ENCODE peak calls at places on chromosomes 13 and 19, in nine cellular contexts. R, T, B, H, Y, P, L, N and O are unnamed samples.

GRCh38 chr13:51453959-51454703 is 1.3 kb upstream of the INTS6 start:
- DNase-seq in R (peak), T (peak), B (peak), H (peak), Y (peak), P (no peak), L (peak), N (peak), O (no peak)

GRCh38 chr19:21462540-21462939 is 42.9 kb upstream of the ZNF429 start:
- DNase-seq in R (no peak), T (no peak), B (no peak), H (no peak), Y (no peak), P (no peak), L (no peak), N (no peak), O (no peak)

GRCh38 chr19:12985049-12985776 is 10.1 kb upstream of the NFIX start:
- DNase-seq in R (peak), T (no peak), B (peak), H (peak), Y (peak), P (peak), L (no peak), N (peak), O (no peak)

GRCh38 chr13:49683489-49683888 is 7.8 kb downstream of the EBPL start:
- DNase-seq in R (no peak), T (no peak), B (no peak), H (no peak), Y (no peak), P (no peak), L (no peak), N (no peak), O (no peak)

GRCh38 chr13:28718186-28718537 is 608 bp downstream of the SLC46A3 start:
- DNase-seq in R (peak), T (no peak), B (no peak), H (no peak), Y (no peak), P (no peak), L (no peak), N (peak), O (no peak)

GRCh38 chr19:3082331-3082730 is 11.8 kb upstream of the GNA11 start:
- DNase-seq in R (no peak), T (no peak), B (no peak), H (no peak), Y (no peak), P (no peak), L (no peak), N (no peak), O (no peak)

GRCh38 chr13:25654332-25654731 is 282.6 kb downstream of the ATP8A2 start:
- DNase-seq in R (no peak), T (no peak), B (peak), H (no peak), Y (no peak), P (no peak), L (no peak), N (no peak), O (no peak)

GRCh38 chr13:49681837-49682236 is 9.4 kb downstream of the EBPL start:
- DNase-seq in R (no peak), T (no peak), B (peak), H (no peak), Y (no peak), P (no peak), L (no peak), N (no peak), O (no peak)

GRCh38 chr19:1910169-1910568 is 5.0 kb downstream of the ADAT3 start:
- DNase-seq in R (no peak), T (no peak), B (no peak), H (no peak), Y (no peak), P (no peak), L (no peak), N (peak), O (no peak)

GRCh38 chr19:44532819-44533218 is 3.3 kb upstream of the CEACAM20 start:
- DNase-seq in R (no peak), T (no peak), B (no peak), H (no peak), Y (no peak), P (no peak), L (no peak), N (no peak), O (no peak)
- TF ChIP-seq CTCF in R (no peak), T (no peak), B (no peak), H (no peak), Y (no peak), P (no peak), L (no peak), N (no peak), O (no peak)

GRCh38 chr19:49691243-49692101 is 556 bp downstream of the CPT1C start:
- DNase-seq in R (peak), T (peak), B (no peak), H (no peak), Y (peak), P (peak), L (peak), N (peak), O (no peak)
- H3K4me3 ChIP-seq in R (peak), T (peak), B (no peak), H (peak), Y (no peak), P (peak), L (peak), N (peak), O (peak)

GRCh38 chr19:56748443-56748842 is 76.9 kb upstream of the ZNF835 start:
- DNase-seq in R (no peak), T (peak), B (no peak), H (peak), Y (peak), P (no peak), L (peak), N (peak), O (no peak)
- TF ChIP-seq CTCF in R (no peak), T (peak), B (peak), H (peak), Y (peak), P (peak), L (peak), N (peak), O (no peak)

DNA sequence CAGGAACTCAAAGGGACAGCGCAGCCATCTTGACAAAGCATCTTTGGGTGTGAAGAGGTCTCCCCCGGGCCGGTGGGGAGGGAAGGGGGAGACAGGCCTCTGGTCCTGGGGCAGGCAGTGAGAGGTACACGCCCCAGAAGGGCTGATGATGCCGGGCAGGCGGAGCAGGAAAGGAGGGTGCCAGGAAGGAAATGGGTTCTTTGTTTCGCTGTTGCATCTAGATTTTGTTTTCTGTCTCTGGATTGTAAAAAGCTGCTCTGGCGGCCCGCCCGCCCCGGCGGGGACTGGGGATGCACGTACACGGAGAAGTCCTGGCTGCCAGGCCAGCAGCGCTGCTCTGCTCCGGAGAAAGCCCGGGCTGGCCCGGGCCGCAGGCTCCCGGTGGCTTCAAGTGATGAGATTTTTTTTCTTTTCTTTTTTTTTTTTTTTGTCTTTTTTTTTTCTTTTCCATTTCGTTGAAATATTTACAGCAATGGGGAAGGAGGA is 13.2 kb upstream of the ASF1B start:
- DNase-seq in R (peak), T (peak), B (no peak), H (peak), Y (peak), P (peak), L (peak), N (peak), O (no peak)
- H3K4me3 ChIP-seq in R (peak), T (peak), B (no peak), H (no peak), Y (no peak), P (no peak), L (no peak), N (no peak), O (peak)

GRCh38 chr19:15479391-15480345 is at the start of gene PGLYRP2:
- DNase-seq in R (no peak), T (peak), B (no peak), H (no peak), Y (peak), P (no peak), L (peak), N (no peak), O (no peak)
- TF ChIP-seq CTCF in R (peak), T (no peak), B (peak), H (no peak), Y (peak), P (no peak), L (peak), N (no peak), O (no peak)

GRCh38 chr19:16585808-16586476 is 13.7 kb upstream of the SLC35E1 start:
- DNase-seq in R (no peak), T (no peak), B (peak), H (no peak), Y (no peak), P (no peak), L (no peak), N (no peak), O (no peak)

GRCh38 chr19:16584825-16585801 is 12.9 kb upstream of the SLC35E1 start:
- DNase-seq in R (no peak), T (peak), B (no peak), H (no peak), Y (no peak), P (no peak), L (no peak), N (no peak), O (no peak)

GRCh38 chr19:16587031-16588023 is 15.1 kb upstream of the SLC35E1 start:
- DNase-seq in R (no peak), T (peak), B (peak), H (no peak), Y (peak), P (no peak), L (no peak), N (peak), O (no peak)

GRCh38 chr19:16588089-16588823 is 16.0 kb upstream of the SLC35E1 start:
- DNase-seq in R (peak), T (peak), B (peak), H (no peak), Y (no peak), P (no peak), L (no peak), N (peak), O (no peak)

DNA sequence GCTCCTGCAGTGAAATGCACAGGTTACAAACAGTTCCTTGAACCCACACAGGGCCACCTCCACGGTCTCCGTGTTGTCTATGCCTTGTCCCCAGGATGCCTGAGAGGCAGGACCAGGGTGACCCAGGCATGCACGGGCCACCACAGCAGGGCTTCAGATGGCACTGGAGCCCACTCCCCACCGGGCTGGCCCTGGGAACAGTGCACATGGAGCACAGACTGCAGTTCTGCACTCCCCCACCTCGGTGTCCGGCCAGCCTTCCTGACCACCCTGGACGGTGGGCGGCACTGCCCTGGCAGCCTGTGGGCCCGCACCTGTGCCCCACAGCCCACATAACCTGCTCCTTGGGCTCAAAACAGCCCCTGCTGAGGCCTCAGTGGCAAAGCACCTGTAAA is 14.3 kb upstream of the SLC35E1 start:
- DNase-seq in R (no peak), T (no peak), B (no peak), H (no peak), Y (no peak), P (no peak), L (no peak), N (no peak), O (no peak)
- H3K4me3 ChIP-seq in R (no peak), T (no peak), B (no peak), H (no peak), Y (no peak), P (no peak), L (no peak), N (no peak), O (no peak)

DNA sequence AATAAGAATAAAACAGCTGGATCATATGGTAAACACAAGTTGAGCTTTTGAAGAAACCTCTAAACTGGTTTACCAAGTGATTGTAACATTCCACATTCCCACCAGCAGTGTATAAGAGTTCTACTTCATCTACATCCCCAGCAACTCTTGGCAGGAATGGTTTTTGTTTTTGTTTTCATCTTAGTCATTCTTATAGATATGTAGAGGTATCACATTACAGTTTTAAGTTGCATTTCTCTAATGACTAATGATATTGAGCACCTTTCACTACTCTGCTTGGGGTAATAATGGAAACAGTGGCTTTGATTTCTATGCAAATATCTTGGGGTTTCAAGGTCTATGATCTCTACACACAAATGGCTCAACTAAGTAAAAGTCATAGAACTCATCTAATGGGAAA is 614.5 kb downstream of the TBC1D4 start:
- DNase-seq in R (no peak), T (no peak), B (peak), H (no peak), Y (no peak), P (no peak), L (no peak), N (peak), O (no peak)
- TF ChIP-seq CTCF in R (no peak), T (no peak), B (no peak), H (no peak), Y (no peak), P (no peak), L (no peak), N (no peak), O (no peak)